ENCODE peak calls at places on chromosome 9, in seven cellular contexts. Y is H1, N is IMR-90, X is H9, C is neuronal stem cell, R is mesenchymal stem cell, B is mesendoderm. Q is an unnamed sample.

GRCh38 chr9:93898026-93898425 is 57.1 kb downstream of the BARX1 start:
- DNase-seq in B (peak), N (no peak), R (no peak), X (peak), C (no peak), Y (no peak), Q (no peak)

GRCh38 chr9:6644346-6645152 is 980 bp downstream of the GLDC start:
- DNase-seq in R (no peak), X (no peak), N (no peak), C (no peak), Y (no peak), B (no peak), Q (no peak)

GRCh38 chr9:77770340-77770739 is 122.2 kb upstream of the GNA14 start:
- DNase-seq in N (no peak), R (no peak), C (no peak), B (no peak), Y (no peak), X (no peak), Q (no peak)

GRCh38 chr9:125759812-125760134 is 12.6 kb downstream of the PBX3 start:
- DNase-seq in Y (no peak), C (no peak), R (no peak), B (peak), X (peak), N (no peak), Q (no peak)

GRCh38 chr9:124208571-124208970 is 49.2 kb upstream of the NEK6 start:
- DNase-seq in C (no peak), R (no peak), N (no peak), X (no peak), Y (no peak), B (no peak), Q (no peak)

GRCh38 chr9:135584371-135584770 is 22.8 kb downstream of the PAEP start:
- DNase-seq in C (no peak), B (no peak), N (no peak), Y (no peak), R (no peak), X (no peak), Q (no peak)

GRCh38 chr9:36744678-36745077 is 172.0 kb downstream of the MELK start:
- DNase-seq in X (no peak), Y (no peak), R (no peak), C (no peak), N (no peak), B (no peak), Q (no peak)

GRCh38 chr9:132557159-132557558 is 25.2 kb upstream of the BARHL1 start:
- DNase-seq in C (no peak), Y (no peak), N (no peak), B (no peak), R (no peak), X (no peak), Q (no peak)

GRCh38 chr9:20684865-20685696 is 1.0 kb downstream of the FOCAD start:
- DNase-seq in N (peak), B (no peak), C (no peak), Y (no peak), R (peak), X (no peak), Q (no peak)

GRCh38 chr9:21789541-21790037 is 12.8 kb upstream of the MTAP start:
- DNase-seq in X (peak), B (peak), C (peak), Y (no peak), N (peak), R (peak), Q (peak)

GRCh38 chr9:21070171-21070571 is 7.6 kb downstream of the IFNB1 start:
- DNase-seq in C (no peak), R (peak), N (peak), Y (no peak), X (peak), B (peak), Q (peak)

GRCh38 chr9:92963831-92964606 is 16.7 kb downstream of the FGD3 start:
- DNase-seq in N (no peak), R (no peak), Y (no peak), C (no peak), X (no peak), B (no peak), Q (no peak)

GRCh38 chr9:124180557-124180956 is 77.2 kb upstream of the NEK6 start:
- DNase-seq in N (peak), B (no peak), R (no peak), C (no peak), X (no peak), Y (no peak), Q (no peak)

GRCh38 chr9:86575825-86576488 is 221.7 kb upstream of the TUT7 start:
- DNase-seq in B (no peak), C (no peak), N (no peak), X (no peak), R (no peak), Y (no peak), Q (no peak)

GRCh38 chr9:134210908-134211810 is 46.8 kb upstream of the RNU6ATAC start:
- DNase-seq in B (no peak), N (no peak), Y (no peak), R (no peak), X (no peak), C (no peak), Q (no peak)

GRCh38 chr9:85541876-85542275 is 199.9 kb downstream of the AGTPBP1 start:
- DNase-seq in N (no peak), B (peak), Y (no peak), C (no peak), R (no peak), X (no peak), Q (peak)

GRCh38 chr9:133420392-133420827 is 1.8 kb upstream of the ADAMTS13 start:
- DNase-seq in C (no peak), X (no peak), Y (no peak), N (no peak), R (peak), B (peak), Q (no peak)

GRCh38 chr9:135901036-135901758 is 6.1 kb downstream of the CAMSAP1 start:
- DNase-seq in N (no peak), C (no peak), B (no peak), X (no peak), Y (no peak), R (no peak), Q (no peak)

GRCh38 chr9:22374021-22374420 is 72.6 kb upstream of the DMRTA1 start:
- DNase-seq in B (peak), N (no peak), Y (no peak), C (no peak), R (no peak), X (no peak), Q (no peak)

GRCh38 chr9:114271556-114272510 is 51.1 kb upstream of the ORM1 start:
- DNase-seq in C (peak), B (peak), Y (no peak), N (peak), R (peak), X (peak), Q (peak)

GRCh38 chr9:78439866-78440830 is 143.2 kb downstream of the PSAT1 start:
- DNase-seq in B (peak), X (no peak), R (no peak), N (no peak), Y (no peak), C (no peak), Q (no peak)

GRCh38 chr9:38227061-38227540 is 158.1 kb upstream of the SHB start:
- DNase-seq in R (peak), C (no peak), N (peak), Y (peak), X (peak), B (peak), Q (peak)

GRCh38 chr9:87338075-87338989 is 159.3 kb upstream of the DAPK1 start:
- DNase-seq in Y (no peak), B (peak), X (no peak), C (no peak), N (no peak), R (no peak), Q (peak)

GRCh38 chr9:126489604-126490593 is 123.8 kb upstream of the LMX1B start:
- DNase-seq in Y (no peak), X (no peak), B (no peak), R (no peak), C (no peak), N (no peak), Q (peak)

GRCh38 chr9:70964861-70965260 is 156.6 kb downstream of the TRPM3 start:
- DNase-seq in X (no peak), Y (no peak), C (no peak), R (no peak), N (no peak), B (no peak), Q (peak)

GRCh38 chr9:70959366-70959765 is 162.1 kb downstream of the TRPM3 start:
- DNase-seq in B (no peak), N (no peak), Y (no peak), R (no peak), C (no peak), X (no peak), Q (no peak)

GRCh38 chr9:70962761-70963445 is 158.5 kb downstream of the TRPM3 start:
- DNase-seq in N (peak), R (no peak), X (no peak), Y (no peak), B (no peak), C (no peak), Q (peak)

GRCh38 chr9:70963554-70963953 is 157.9 kb downstream of the TRPM3 start:
- DNase-seq in B (no peak), R (no peak), Y (no peak), X (no peak), N (no peak), C (no peak), Q (no peak)
- H3K4ac ChIP-seq in B (no peak), R (no peak), Y (no peak), X (no peak), N (no peak), C (no peak), Q (no peak)

GRCh38 chr9:13171261-13171660 is 108.2 kb downstream of the MPDZ start:
- DNase-seq in C (no peak), B (peak), N (peak), Y (no peak), R (no peak), X (no peak), Q (no peak)
- H2AK5ac ChIP-seq in C (no peak), B (no peak), N (no peak), Y (no peak), R (no peak), X (no peak), Q (no peak)

GRCh38 chr9:89447416-89447815 is 50.5 kb downstream of the SEMA4D start:
- DNase-seq in C (no peak), R (no peak), N (no peak), Y (no peak), B (no peak), X (no peak), Q (no peak)
- H3K4ac ChIP-seq in C (no peak), R (no peak), N (no peak), Y (no peak), B (no peak), X (no peak), Q (no peak)

DNA sequence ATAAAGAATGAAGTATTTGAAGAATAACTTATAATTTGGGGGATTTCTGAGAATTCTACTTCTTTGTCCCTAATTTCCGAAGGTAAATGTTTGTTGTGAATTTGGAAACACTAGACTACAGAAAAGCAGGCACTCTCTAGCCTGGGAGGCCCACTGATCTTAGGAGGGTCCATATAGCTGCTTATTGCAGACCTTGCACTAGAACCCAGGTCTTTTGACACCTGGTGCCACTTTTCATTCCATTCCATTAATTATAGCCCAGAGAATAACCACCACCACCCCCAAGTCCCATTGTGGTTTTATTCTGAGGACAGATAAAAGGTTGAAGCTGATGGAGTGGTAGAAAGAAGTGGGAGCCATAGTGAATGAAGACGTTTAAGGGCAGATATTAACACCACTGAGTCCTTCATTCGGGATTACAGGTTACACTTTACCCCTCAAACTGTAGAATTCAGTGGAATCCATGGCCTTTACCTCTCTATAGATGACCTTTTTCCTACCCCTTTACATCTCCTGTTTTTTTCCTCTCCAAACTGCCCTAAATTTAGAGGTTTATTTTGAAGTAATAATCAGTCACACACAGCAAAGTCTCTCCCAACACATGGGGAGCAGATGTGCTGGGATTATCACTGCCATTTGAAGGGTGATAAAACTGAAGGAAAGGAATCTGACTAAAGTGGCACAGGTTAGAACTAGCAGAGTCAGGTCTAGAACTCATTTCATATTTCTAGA is 12.0 kb upstream of the PSMD5 start:
- DNase-seq in N (no peak), C (no peak), X (no peak), B (no peak), Y (no peak), R (no peak), Q (no peak)
- H2AK5ac ChIP-seq in N (no peak), C (no peak), X (no peak), B (no peak), Y (no peak), R (no peak), Q (no peak)

GRCh38 chr9:2966846-2967372 is 123.0 kb upstream of the PUM3 start:
- DNase-seq in C (no peak), R (no peak), X (no peak), B (no peak), Y (no peak), N (no peak), Q (no peak)
- H3K4ac ChIP-seq in C (no peak), R (no peak), X (no peak), B (no peak), Y (no peak), N (no peak), Q (no peak)